ENCODE peak calls at places on chromosomes 16 and 17, in nine cellular contexts. Z, X, B, K, O, C, P, J and N are unnamed samples.

GRCh38 chr17:38598536-38598935 is 7.2 kb downstream of the SRCIN1 start:
- DNase-seq in Z (peak; percentile 99), X (peak; percentile 60), B (peak; percentile 89), K (no peak), O (peak; percentile 84), C (peak; percentile 99), P (peak; percentile 53), J (peak; percentile 55), N (peak; percentile 72)

GRCh38 chr16:80552277-80552676 is 11.5 kb downstream of the DYNLRB2 start:
- DNase-seq in Z (no peak), X (no peak), B (no peak), K (no peak), O (no peak), C (no peak), P (no peak), J (no peak), N (no peak)

GRCh38 chr16:3349175-3349574 is 6.5 kb upstream of the OR2C1 start:
- DNase-seq in Z (no peak), X (no peak), B (no peak), K (no peak), O (peak; percentile 16), C (no peak), P (no peak), J (no peak), N (no peak)

GRCh38 chr17:79747508-79748295 is 17.0 kb downstream of the ENPP7 start:
- DNase-seq in Z (peak; percentile 79), X (no peak), B (no peak), K (no peak), O (peak; percentile 34), C (peak; percentile 64), P (peak; percentile 5), J (no peak), N (no peak)

GRCh38 chr17:8807070-8807550 is 7.9 kb upstream of the MFSD6L start:
- DNase-seq in Z (no peak), X (no peak), B (no peak), K (no peak), O (no peak), C (peak; percentile 23), P (peak; percentile 36), J (peak; percentile 65), N (no peak)

GRCh38 chr16:2859686-2860265 is 1.8 kb upstream of the PRSS22 start:
- DNase-seq in Z (no peak), X (peak; percentile 25), B (no peak), K (no peak), O (no peak), C (no peak), P (no peak), J (no peak), N (no peak)

GRCh38 chr17:39175695-39176093 is 9.7 kb upstream of the ARL5C start:
- DNase-seq in Z (no peak), X (no peak), B (no peak), K (no peak), O (no peak), C (peak; percentile 36), P (peak; percentile 29), J (no peak), N (no peak)

GRCh38 chr16:24906199-24906808 is 60.5 kb downstream of the SLC5A11 start:
- DNase-seq in Z (peak; percentile 43), X (no peak), B (no peak), K (no peak), O (no peak), C (no peak), P (peak; percentile 65), J (no peak), N (peak; percentile 1)

DNA sequence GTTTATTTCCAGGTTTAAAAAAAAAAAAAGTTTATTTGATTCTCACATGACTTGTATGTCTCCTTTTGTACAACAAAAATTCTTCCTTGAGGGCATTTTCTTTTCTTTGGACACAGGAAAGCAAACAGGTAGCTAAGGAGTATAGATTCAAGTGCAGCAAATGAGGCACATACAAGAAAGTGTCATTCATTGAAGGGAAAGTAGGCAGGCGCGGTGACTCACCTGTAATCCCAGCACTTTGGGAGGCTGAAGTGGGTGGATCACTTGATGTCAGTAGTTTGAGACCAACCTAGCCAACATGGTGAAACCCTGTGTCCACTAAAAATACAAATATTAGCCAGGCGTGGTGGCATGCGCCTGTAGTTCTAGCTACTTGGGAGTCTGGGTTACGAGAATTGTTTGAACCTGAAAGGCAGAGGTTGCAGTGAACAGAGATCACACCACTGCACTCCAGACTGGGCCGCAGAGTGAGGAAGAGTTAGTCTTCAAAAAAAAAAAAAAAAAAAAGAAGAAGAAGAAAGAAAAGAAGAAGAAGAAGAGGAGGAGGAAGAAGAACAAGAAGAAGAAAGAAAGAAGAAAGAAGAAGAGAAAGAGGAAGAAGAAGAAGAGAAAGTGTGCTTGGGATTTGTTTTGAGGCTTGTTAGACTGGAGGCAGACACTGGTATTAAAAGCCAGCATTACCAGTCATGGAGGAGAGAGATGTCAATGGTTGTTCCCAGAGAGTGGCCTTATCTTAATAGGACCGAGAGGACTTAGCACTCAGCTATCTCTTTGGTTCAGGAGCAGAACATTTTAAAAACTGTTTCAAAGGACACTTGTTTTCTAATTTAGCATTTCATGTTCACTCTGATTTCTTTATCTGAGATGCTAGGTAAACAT is 19.7 kb downstream of the GINS3 start:
- DNase-seq in Z (no peak), X (no peak), B (no peak), K (no peak), O (no peak), C (no peak), P (no peak), J (no peak), N (no peak)
- H3K4me1 ChIP-seq in Z (no peaks in the 10 kb centered on the region), X (no peaks in the 10 kb centered on the region), B (no peaks in the 10 kb centered on the region), K (no peaks in the 10 kb centered on the region), O (peaks cover 3% of the 10 kb centered on the region), C (no peaks in the 10 kb centered on the region), P (peaks cover 11% of the 10 kb centered on the region), J (no peaks in the 10 kb centered on the region), N (peaks cover 11% of the 10 kb centered on the region)

GRCh38 chr16:75567911-75568310 is 1.7 kb downstream of the GABARAPL2 start:
- DNase-seq in Z (no peak), X (no peak), B (no peak), K (no peak), O (no peak), C (no peak), P (no peak), J (no peak), N (no peak)

GRCh38 chr16:75565640-75566039 is 539 bp upstream of the GABARAPL2 start:
- DNase-seq in Z (no peak), X (no peak), B (no peak), K (no peak), O (no peak), C (no peak), P (no peak), J (no peak), N (no peak)

GRCh38 chr16:75570351-75571104 is 4.3 kb downstream of the GABARAPL2 start:
- DNase-seq in Z (no peak), X (no peak), B (no peak), K (no peak), O (no peak), C (no peak), P (no peak), J (no peak), N (no peak)

GRCh38 chr16:75566889-75567255 is 693 bp downstream of the GABARAPL2 start:
- DNase-seq in Z (peak; percentile 64), X (peak; percentile 53), B (no peak), K (no peak), O (peak; percentile 34), C (no peak), P (peak; percentile 58), J (no peak), N (no peak)

DNA sequence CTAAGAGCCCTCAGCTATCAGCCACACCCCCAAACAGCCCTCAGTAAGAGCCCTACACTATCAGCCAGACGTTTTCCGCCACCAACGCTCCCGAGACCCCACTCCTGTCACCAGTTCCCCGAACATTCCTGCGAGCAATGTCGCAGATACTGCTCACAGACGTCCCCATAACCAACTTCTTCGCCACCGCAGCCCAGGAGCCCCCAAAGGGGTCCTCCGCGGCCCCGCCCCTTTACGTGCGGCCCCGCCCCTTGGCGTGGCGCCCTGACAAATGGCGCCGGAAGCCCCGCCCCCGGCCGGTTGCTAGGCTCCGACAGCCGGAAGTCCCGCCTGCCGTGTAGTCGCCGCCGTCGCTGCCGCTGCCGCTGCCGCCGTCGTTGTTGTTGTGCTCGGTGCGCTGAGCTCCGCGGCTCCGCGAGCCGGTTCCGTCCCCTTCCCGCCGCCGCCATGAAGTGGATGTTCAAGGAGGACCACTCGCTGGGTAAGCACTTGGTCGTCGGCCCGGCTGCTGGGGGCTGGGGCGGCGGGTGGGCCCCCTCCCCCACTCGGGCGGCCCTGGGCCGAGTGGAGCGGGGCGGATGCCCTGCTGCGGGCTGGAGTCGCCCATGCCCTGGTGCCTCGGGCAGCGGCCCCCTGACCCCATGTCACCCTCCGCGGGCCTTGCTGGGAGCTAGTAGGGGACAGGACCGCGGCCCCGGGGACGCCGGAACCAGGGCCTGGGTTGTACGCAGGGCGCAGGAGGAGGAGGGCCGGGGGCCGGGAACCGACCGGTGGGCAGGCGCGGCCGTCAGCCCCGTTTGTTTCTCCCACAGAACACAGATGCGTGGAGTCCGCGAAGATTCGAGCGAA is at the start of gene GABARAPL2:
- DNase-seq in Z (peak; percentile 97), X (peak; percentile 94), B (peak; percentile 82), K (peak; percentile 86), O (peak; percentile 96), C (peak; percentile 92), P (peak; percentile 94), J (peak; percentile 95), N (peak; percentile 38)
- H3K4me1 ChIP-seq in Z (peaks cover 24% of the 10 kb centered on the region), X (peaks cover 18% of the 10 kb centered on the region), B (peaks cover 5% of the 10 kb centered on the region), K (peaks cover 56% of the 10 kb centered on the region), O (no peaks in the 10 kb centered on the region), C (peaks cover 11% of the 10 kb centered on the region), P (peaks cover 18% of the 10 kb centered on the region), J (peaks cover 35% of the 10 kb centered on the region), N (peaks cover 11% of the 10 kb centered on the region)

GRCh38 chr17:50932584-50932901 is 66.4 kb upstream of the TOB1 start:
- DNase-seq in Z (no peak), X (no peak), B (no peak), K (no peak), O (no peak), C (no peak), P (no peak), J (no peak), N (no peak)
- H3K4me1 ChIP-seq in Z (peaks cover 14% of the 10 kb centered on the region), X (peaks cover 17% of the 10 kb centered on the region), B (peaks cover 3% of the 10 kb centered on the region), K (peaks cover 49% of the 10 kb centered on the region), O (peaks cover 35% of the 10 kb centered on the region), C (no peaks in the 10 kb centered on the region), P (peaks cover 31% of the 10 kb centered on the region), J (peaks cover 27% of the 10 kb centered on the region), N (peaks cover 14% of the 10 kb centered on the region)

GRCh38 chr16:11669380-11670146 is 1.3 kb downstream of the SNN start:
- DNase-seq in Z (peak; percentile 25), X (peak; percentile 46), B (no peak), K (peak; percentile 79), O (no peak), C (no peak), P (peak; percentile 64), J (peak; percentile 72), N (no peak)

GRCh38 chr16:11668590-11669379 is 530 bp downstream of the SNN start:
- DNase-seq in Z (peak; percentile 72), X (peak; percentile 52), B (no peak), K (no peak), O (no peak), C (no peak), P (peak; percentile 44), J (peak; percentile 54), N (no peak)

GRCh38 chr16:11667221-11667823 is 933 bp upstream of the SNN start:
- DNase-seq in Z (peak; percentile 48), X (no peak), B (no peak), K (no peak), O (no peak), C (peak; percentile 39), P (peak; percentile 20), J (no peak), N (no peak)

GRCh38 chr16:11666108-11667055 is 1.9 kb upstream of the SNN start:
- DNase-seq in Z (no peak), X (no peak), B (no peak), K (no peak), O (no peak), C (peak; percentile 34), P (no peak), J (no peak), N (no peak)

GRCh38 chr16:11667824-11668589 is at the start of gene SNN:
- DNase-seq in Z (peak; percentile 93), X (peak; percentile 92), B (peak; percentile 75), K (peak; percentile 88), O (peak; percentile 95), C (peak; percentile 81), P (peak; percentile 93), J (peak; percentile 95), N (peak; percentile 55)
- H3K4me1 ChIP-seq in Z (peaks cover 31% of the 10 kb centered on the region), X (peaks cover 12% of the 10 kb centered on the region), B (peaks cover 41% of the 10 kb centered on the region), K (peaks cover 50% of the 10 kb centered on the region), O (no peaks in the 10 kb centered on the region), C (peaks cover 6% of the 10 kb centered on the region), P (peaks cover 7% of the 10 kb centered on the region), J (peaks cover 39% of the 10 kb centered on the region), N (peaks cover 14% of the 10 kb centered on the region)